ENCODE peak calls at places on chromosomes 16 and 17, in four cellular contexts. D, F, C and J are unnamed samples.

GRCh38 chr16:1645914-1646525 is 32.1 kb upstream of the JPT2 start:
- DNase-seq in D (peak; percentile 47), C (peak; percentile 46), F (no peak), J (no peak)

GRCh38 chr16:23509763-23510153 is 536 bp downstream of the GGA2 start:
- DNase-seq in D (peak; percentile 39), F (no peak), C (peak; percentile 49), J (no peak)

GRCh38 chr17:45366691-45367090 is 49.9 kb upstream of the MAP3K14 start:
- DNase-seq in F (no peak), C (no peak), D (no peak), J (peak; percentile 29)

GRCh38 chr17:40311575-40311974 is 2.6 kb downstream of the RARA start:
- DNase-seq in F (no peak), C (no peak), D (no peak), J (no peak)

GRCh38 chr17:6479626-6480324 is 35.5 kb downstream of the PIMREG start:
- DNase-seq in C (peak; percentile 37), D (no peak), F (no peak), J (no peak)

GRCh38 chr16:64196444-64196843 is 925.4 kb downstream of the CDH11 start:
- DNase-seq in F (no peak), D (peak; percentile 78), C (no peak), J (no peak)

GRCh38 chr16:7755347-7755746 is 422.7 kb downstream of the RBFOX1 start:
- DNase-seq in F (no peak), D (no peak), C (no peak), J (no peak)

GRCh38 chr17:29590261-29590978 is 972 bp upstream of the GIT1 start:
- DNase-seq in C (no peak), D (peak; percentile 58), F (no peak), J (no peak)

GRCh38 chr17:79850571-79851460 is 11.6 kb upstream of the CBX4 start:
- DNase-seq in C (peak; percentile 70), D (peak; percentile 86), F (no peak), J (no peak)

GRCh38 chr16:87276091-87276561 is 41.1 kb downstream of the C16orf95 start:
- DNase-seq in D (no peak), C (no peak), F (no peak), J (no peak)

GRCh38 chr16:31477220-31478216 is 5.4 kb upstream of the SLC5A2 start:
- DNase-seq in F (no peak), C (peak; percentile 87), D (no peak), J (peak; percentile 92)

GRCh38 chr16:17271687-17272086 is 199.1 kb downstream of the XYLT1 start:
- DNase-seq in C (no peak), D (peak; percentile 8), F (no peak), J (no peak)

GRCh38 chr16:47388705-47389104 is 72.2 kb downstream of the ITFG1 start:
- DNase-seq in C (no peak), F (no peak), D (no peak), J (no peak)

GRCh38 chr16:4016648-4017047 is 99.6 kb downstream of the ADCY9 start:
- DNase-seq in F (no peak), D (peak; percentile 30), C (no peak), J (no peak)

GRCh38 chr17:4728124-4728523 is 3.1 kb upstream of the MED11 start:
- DNase-seq in F (no peak), D (no peak), C (no peak), J (no peak)

GRCh38 chr16:11989238-11990160 is 13.0 kb downstream of the SNX29 start:
- DNase-seq in D (no peak), C (no peak), F (no peak), J (no peak)

GRCh38 chr16:11992008-11992584 is 15.6 kb downstream of the SNX29 start:
- DNase-seq in D (no peak), F (no peak), C (no peak), J (no peak)

GRCh38 chr16:11990672-11991390 is 14.3 kb downstream of the SNX29 start:
- DNase-seq in C (no peak), F (no peak), D (no peak), J (no peak)

GRCh38 chr16:11994187-11995119 is 17.9 kb downstream of the SNX29 start:
- DNase-seq in F (no peak), D (peak; percentile 28), C (peak; percentile 31), J (no peak)

DNA sequence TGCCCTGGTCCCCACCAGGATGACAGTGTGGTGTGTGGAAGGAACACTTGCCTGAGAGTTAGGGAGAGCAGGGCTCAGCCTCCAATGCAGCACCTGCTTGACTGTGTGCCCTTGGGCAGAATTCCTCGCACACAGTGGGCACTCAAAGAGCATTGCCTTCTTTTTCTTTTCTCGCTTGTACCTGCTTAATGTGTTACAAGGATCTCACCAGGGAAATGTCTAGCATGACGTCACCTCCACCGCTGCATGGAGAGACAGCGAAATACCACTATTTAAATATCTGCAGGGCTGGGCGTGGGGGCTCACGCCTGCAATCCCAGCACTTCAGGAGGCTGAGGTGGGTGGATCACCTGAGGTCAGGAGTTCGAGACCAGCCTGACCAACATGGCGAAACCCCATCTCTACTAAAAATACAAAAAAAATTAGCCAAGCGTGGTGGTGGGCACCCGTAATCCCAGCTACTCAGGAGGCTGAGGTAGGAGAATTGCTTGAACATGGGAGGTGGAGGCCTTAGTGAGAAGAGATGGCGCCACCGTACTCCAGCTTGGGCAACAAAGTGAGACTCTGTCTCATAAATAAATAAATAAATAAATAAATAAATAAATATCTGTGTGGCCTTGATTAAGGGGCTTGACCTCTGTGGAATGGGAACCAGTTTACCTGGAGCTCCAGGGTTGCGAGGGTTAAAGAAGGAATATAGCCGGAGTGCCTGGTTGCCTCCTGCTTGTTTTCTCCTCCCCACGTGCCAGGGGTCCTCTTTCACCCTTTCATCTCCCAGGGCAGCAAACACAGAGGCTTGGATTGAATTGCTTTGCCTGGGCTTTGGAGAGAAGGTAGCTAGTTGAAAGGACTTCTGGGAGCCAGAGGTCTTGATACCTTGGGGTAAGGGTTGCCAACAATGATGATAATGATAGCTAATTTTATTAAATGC is 16.3 kb downstream of the SNX29 start:
- DNase-seq in D (no peak), C (no peak), F (no peak), J (no peak)
- H3K4ac ChIP-seq in D (peak overlapping the region; percentile 9), C (no peak overlapping the region), F (no peak overlapping the region), J (no peak overlapping the region)

DNA sequence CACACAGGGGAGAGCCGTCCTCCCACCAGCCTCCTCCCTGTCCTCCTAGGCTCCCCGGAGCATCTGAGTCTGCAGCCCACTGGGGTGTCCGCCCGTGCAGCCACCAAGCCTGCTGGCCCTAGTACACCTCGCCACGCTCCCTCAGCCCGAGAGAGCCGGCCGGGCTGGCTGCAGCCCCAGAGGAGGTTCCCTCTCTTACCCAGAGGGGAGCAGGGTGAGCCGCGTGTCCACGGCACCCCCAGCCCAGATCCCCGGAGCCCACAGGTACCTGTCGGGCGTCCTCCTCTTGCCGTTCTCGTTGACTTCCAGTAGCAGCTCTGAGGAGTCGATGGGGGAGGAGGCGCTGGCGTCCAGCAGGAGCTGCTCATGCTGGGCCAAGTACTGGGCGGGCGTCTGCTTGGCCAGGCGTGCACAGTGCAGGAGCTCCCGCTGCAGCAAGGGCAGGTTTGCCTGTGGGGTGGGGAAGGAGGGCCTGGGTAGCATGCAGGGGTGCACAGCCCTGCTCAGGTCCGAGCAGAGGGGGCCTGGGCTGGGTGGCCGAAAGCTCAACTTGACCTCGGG is 19.3 kb upstream of the PABPN1L start:
- DNase-seq in C (no peak), F (no peak), D (no peak), J (no peak)
- H3K56ac ChIP-seq in C (no peak overlapping the region), F (no peak overlapping the region), D (no peak overlapping the region), J (no peak overlapping the region)

GRCh38 chr17:77929871-77930436 is 28.5 kb upstream of the TNRC6C start:
- DNase-seq in D (no peak), F (no peak), C (no peak), J (no peak)
- H3K4ac ChIP-seq in D (no peak overlapping the region), F (peak overlapping the region; percentile 44), C (no peak overlapping the region), J (no peak overlapping the region)

GRCh38 chr17:67931227-67931626 is 65.0 kb downstream of the C17orf58 start:
- DNase-seq in D (no peak), C (no peak), F (no peak), J (no peak)
- H3K56ac ChIP-seq in D (no peak overlapping the region), C (no peak overlapping the region), F (no peak overlapping the region), J (no peak overlapping the region)

GRCh38 chr17:10372906-10373305 is at the start of gene MYH13:
- DNase-seq in C (no peak), D (no peak), F (no peak), J (no peak)

GRCh38 chr17:10368561-10368960 is 4.2 kb downstream of the MYH13 start:
- DNase-seq in D (no peak), F (no peak), C (no peak), J (no peak)

GRCh38 chr17:10370209-10370608 is 2.6 kb downstream of the MYH13 start:
- DNase-seq in F (no peak), C (no peak), D (no peak), J (no peak)

GRCh38 chr17:10369239-10369638 is 3.6 kb downstream of the MYH13 start:
- DNase-seq in F (no peak), C (no peak), D (no peak), J (no peak)
- H3K4ac ChIP-seq in F (no peak overlapping the region), C (no peak overlapping the region), D (no peak overlapping the region), J (no peak overlapping the region)

GRCh38 chr17:81330884-81331245 is 35.8 kb upstream of the SLC38A10 start:
- DNase-seq in F (no peak), D (no peak), C (no peak), J (no peak)

GRCh38 chr17:81333626-81334368 is 38.7 kb upstream of the SLC38A10 start:
- DNase-seq in D (no peak), F (no peak), C (no peak), J (peak; percentile 33)

GRCh38 chr17:81331527-81332043 is 36.5 kb upstream of the SLC38A10 start:
- DNase-seq in D (no peak), C (no peak), F (no peak), J (peak; percentile 37)

GRCh38 chr17:81332949-81333570 is 38.0 kb upstream of the SLC38A10 start:
- DNase-seq in C (no peak), D (no peak), F (no peak), J (peak; percentile 32)

DNA sequence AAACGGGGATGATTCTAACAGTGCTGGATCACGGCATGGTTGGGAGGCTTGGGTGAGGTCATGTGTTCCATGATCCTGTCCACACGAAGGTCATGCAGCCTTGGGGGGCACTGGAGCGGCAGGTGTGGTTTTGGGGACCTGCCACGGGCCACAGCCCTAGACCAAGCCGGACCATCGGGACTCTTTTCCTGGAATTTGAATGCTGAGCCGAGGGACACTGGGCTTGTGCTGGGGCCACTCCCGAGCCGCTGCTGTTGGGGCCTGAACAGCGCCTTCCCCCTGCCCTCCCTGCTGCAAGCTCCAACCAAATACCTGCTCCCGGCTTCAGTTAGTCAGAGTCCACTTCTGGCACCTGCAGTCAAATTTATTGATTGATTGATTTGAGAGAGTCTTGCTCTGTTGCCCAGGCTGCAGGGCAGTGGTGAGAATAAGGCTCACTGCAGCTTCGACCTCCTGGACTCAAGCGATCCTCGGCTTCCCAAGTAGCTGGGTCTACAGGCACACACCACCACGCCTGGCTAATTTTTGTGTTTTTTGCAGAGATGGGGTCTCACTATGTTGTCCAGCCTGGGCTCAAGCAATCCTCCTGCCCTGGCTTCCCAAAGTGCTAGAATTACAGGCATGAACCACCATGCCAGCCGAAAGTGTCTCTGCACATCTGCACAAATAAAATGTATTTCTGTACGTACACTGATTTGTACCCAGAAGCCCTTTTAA is 37.2 kb upstream of the SLC38A10 start:
- DNase-seq in F (no peak), C (no peak), D (no peak), J (no peak)
- H3K56ac ChIP-seq in F (no peak overlapping the region), C (no peak overlapping the region), D (no peak overlapping the region), J (no peak overlapping the region)

DNA sequence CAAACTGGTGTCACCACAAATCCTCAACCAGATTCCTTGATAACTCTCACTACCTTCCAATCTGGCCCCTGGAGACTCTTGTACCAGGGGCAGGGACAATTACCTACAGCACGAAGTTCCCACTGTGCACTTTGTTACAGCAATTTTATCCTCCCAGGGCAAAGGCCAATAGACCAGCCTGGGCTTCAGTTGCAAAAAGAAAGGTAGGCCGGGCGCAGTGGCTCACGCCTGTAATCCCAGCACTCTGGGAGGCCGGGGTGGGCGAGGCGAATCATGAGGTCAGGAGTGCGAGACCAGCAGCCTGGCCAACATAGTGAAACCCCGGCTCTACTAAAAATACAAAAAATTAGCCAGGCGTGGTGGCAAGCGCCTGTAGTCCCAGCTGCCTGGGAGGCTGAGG is 36.9 kb downstream of the USP7 start:
- DNase-seq in C (no peak), F (no peak), D (no peak), J (no peak)
- H3K4ac ChIP-seq in C (no peak overlapping the region), F (no peak overlapping the region), D (no peak overlapping the region), J (no peak overlapping the region)